ENCODE peak calls at places on chromosomes 11 and 22, in seven cellular contexts. One of them, this sample, is unnamed.
A peak's percentile ranks its signal among the peaks of the same experiment; 100 is the strongest.

GRCh38 chr11:75577198-75577597 is 15.1 kb downstream of the SERPINH1 start:
- DNase-seq in kidney: no peak
- DNase-seq in spleen: no peak
- DNase-seq in K562: peak; percentile 82
- DNase-seq in psoas muscle: peak; percentile 56
- DNase-seq in heart left ventricle: peak; percentile 57
- DNase-seq in tibial artery: no peak
- DNase-seq in this sample: peak; percentile 80

GRCh38 chr22:47275479-47276218 is 513.2 kb downstream of the TBC1D22A start:
- DNase-seq in kidney: no peak
- DNase-seq in spleen: no peak
- DNase-seq in K562: no peak
- DNase-seq in psoas muscle: no peak
- DNase-seq in heart left ventricle: peak; percentile 20
- DNase-seq in tibial artery: no peak
- DNase-seq in this sample: no peak

GRCh38 chr11:128687321-128687720 is 6.6 kb upstream of the FLI1 start:
- DNase-seq in kidney: peak; percentile 82
- DNase-seq in spleen: peak; percentile 86
- DNase-seq in K562: peak; percentile 24
- DNase-seq in psoas muscle: peak; percentile 42
- DNase-seq in heart left ventricle: peak; percentile 49
- DNase-seq in tibial artery: no peak
- DNase-seq in this sample: peak; percentile 51

GRCh38 chr11:109877043-109877442 is 216.1 kb upstream of the ZC3H12C start:
- DNase-seq in kidney: no peak
- DNase-seq in spleen: no peak
- DNase-seq in K562: no peak
- DNase-seq in psoas muscle: no peak
- DNase-seq in heart left ventricle: no peak
- DNase-seq in tibial artery: no peak
- DNase-seq in this sample: no peak

GRCh38 chr22:22902247-22902962 is 14.8 kb downstream of the IGLL5 start:
- DNase-seq in kidney: no peak
- DNase-seq in spleen: peak; percentile 61
- DNase-seq in K562: peak; percentile 65
- DNase-seq in psoas muscle: no peak
- DNase-seq in heart left ventricle: no peak
- DNase-seq in tibial artery: no peak
- DNase-seq in this sample: no peak

GRCh38 chr11:9772218-9772617 is 108.3 kb downstream of the SWAP70 start:
- DNase-seq in kidney: no peak
- DNase-seq in spleen: no peak
- DNase-seq in K562: no peak
- DNase-seq in psoas muscle: no peak
- DNase-seq in heart left ventricle: no peak
- DNase-seq in tibial artery: no peak
- DNase-seq in this sample: no peak

GRCh38 chr11:78708388-78708787 is 133.7 kb upstream of the NARS2 start:
- DNase-seq in kidney: no peak
- DNase-seq in spleen: no peak
- DNase-seq in K562: no peak
- DNase-seq in psoas muscle: no peak
- DNase-seq in heart left ventricle: no peak
- DNase-seq in tibial artery: no peak
- DNase-seq in this sample: no peak

GRCh38 chr22:23531966-23532735 is 47.9 kb downstream of the IGLL1 start:
- DNase-seq in kidney: peak; percentile 56
- DNase-seq in spleen: peak; percentile 53
- DNase-seq in K562: no peak
- DNase-seq in psoas muscle: no peak
- DNase-seq in heart left ventricle: peak; percentile 12
- DNase-seq in tibial artery: peak; percentile 47
- DNase-seq in this sample: no peak

GRCh38 chr22:49402169-49402568 is 425.5 kb downstream of the BRD1 start:
- DNase-seq in kidney: peak; percentile 36
- DNase-seq in spleen: peak; percentile 31
- DNase-seq in K562: no peak
- DNase-seq in psoas muscle: no peak
- DNase-seq in heart left ventricle: no peak
- DNase-seq in tibial artery: no peak
- DNase-seq in this sample: no peak

GRCh38 chr11:862028-862703 is 19.5 kb downstream of the TSPAN4 start:
- DNase-seq in kidney: no peak
- DNase-seq in spleen: no peak
- DNase-seq in K562: peak; percentile 88
- DNase-seq in psoas muscle: no peak
- DNase-seq in heart left ventricle: no peak
- DNase-seq in tibial artery: no peak
- DNase-seq in this sample: no peak

GRCh38 chr22:24772493-24773220 is 1.9 kb downstream of the PIWIL3 start:
- DNase-seq in kidney: no peak
- DNase-seq in spleen: no peak
- DNase-seq in K562: peak; percentile 35
- DNase-seq in psoas muscle: no peak
- DNase-seq in heart left ventricle: no peak
- DNase-seq in tibial artery: no peak
- DNase-seq in this sample: no peak

GRCh38 chr11:12222099-12222751 is 111.8 kb downstream of the MICAL2 start:
- DNase-seq in kidney: no peak
- DNase-seq in spleen: no peak
- DNase-seq in K562: peak; percentile 32
- DNase-seq in psoas muscle: peak; percentile 36
- DNase-seq in heart left ventricle: peak; percentile 74
- DNase-seq in tibial artery: no peak
- DNase-seq in this sample: peak; percentile 68

GRCh38 chr22:26398741-26399153 is 30.3 kb upstream of the ASPHD2 start:
- DNase-seq in kidney: peak; percentile 59
- DNase-seq in spleen: no peak
- DNase-seq in K562: peak; percentile 31
- DNase-seq in psoas muscle: peak; percentile 48
- DNase-seq in heart left ventricle: peak; percentile 48
- DNase-seq in tibial artery: peak; percentile 67
- DNase-seq in this sample: peak; percentile 60

GRCh38 chr11:79461144-79461543 is 20.3 kb upstream of the TENM4 start:
- DNase-seq in kidney: no peak
- DNase-seq in spleen: no peak
- DNase-seq in K562: no peak
- DNase-seq in psoas muscle: no peak
- DNase-seq in heart left ventricle: no peak
- DNase-seq in tibial artery: no peak
- DNase-seq in this sample: no peak

GRCh38 chr11:534197-534591 is 1.2 kb downstream of the HRAS start:
- DNase-seq in kidney: no peak
- DNase-seq in spleen: no peak
- DNase-seq in K562: no peak
- DNase-seq in psoas muscle: no peak
- DNase-seq in heart left ventricle: peak; percentile 33
- DNase-seq in tibial artery: peak; percentile 68
- DNase-seq in this sample: no peak

GRCh38 chr11:87859583-87859982 is 315.7 kb downstream of the RAB38 start:
- DNase-seq in kidney: no peak
- DNase-seq in spleen: no peak
- DNase-seq in K562: no peak
- DNase-seq in psoas muscle: no peak
- DNase-seq in heart left ventricle: no peak
- DNase-seq in tibial artery: no peak
- DNase-seq in this sample: no peak

GRCh38 chr11:119478711-119479285 is 55.8 kb upstream of the THY1 start:
- DNase-seq in kidney: no peak
- DNase-seq in spleen: no peak
- DNase-seq in K562: no peak
- DNase-seq in psoas muscle: no peak
- DNase-seq in heart left ventricle: no peak
- DNase-seq in tibial artery: peak; percentile 40
- DNase-seq in this sample: no peak

GRCh38 chr11:57491371-57492061 is 24.0 kb downstream of the SLC43A1 start:
- DNase-seq in kidney: no peak
- DNase-seq in spleen: peak; percentile 78
- DNase-seq in K562: peak; percentile 71
- DNase-seq in psoas muscle: peak; percentile 49
- DNase-seq in heart left ventricle: no peak
- DNase-seq in tibial artery: no peak
- DNase-seq in this sample: peak; percentile 58

GRCh38 chr11:117823294-117823940 is 1.1 kb downstream of the FXYD2 start:
- DNase-seq in kidney: peak; percentile 81
- DNase-seq in spleen: peak; percentile 79
- DNase-seq in K562: no peak
- DNase-seq in psoas muscle: no peak
- DNase-seq in heart left ventricle: peak; percentile 69
- DNase-seq in tibial artery: peak; percentile 66
- DNase-seq in this sample: peak; percentile 57

GRCh38 chr11:70202898-70203748 is at the start of gene FADD:
- DNase-seq in kidney: peak; percentile 95
- DNase-seq in spleen: peak; percentile 98
- DNase-seq in K562: peak; percentile 95
- DNase-seq in psoas muscle: peak; percentile 89
- DNase-seq in heart left ventricle: peak; percentile 93
- DNase-seq in tibial artery: peak; percentile 94
- DNase-seq in this sample: peak; percentile 95

GRCh38 chr11:130427581-130428211 is 713 bp downstream of the ADAMTS8 start:
- DNase-seq in kidney: no peak
- DNase-seq in spleen: no peak
- DNase-seq in K562: no peak
- DNase-seq in psoas muscle: no peak
- DNase-seq in heart left ventricle: no peak
- DNase-seq in tibial artery: no peak
- DNase-seq in this sample: no peak

GRCh38 chr11:88484873-88485621 is 147.5 kb upstream of the CTSC start:
- DNase-seq in kidney: peak; percentile 70
- DNase-seq in spleen: peak; percentile 74
- DNase-seq in K562: peak; percentile 67
- DNase-seq in psoas muscle: no peak
- DNase-seq in heart left ventricle: no peak
- DNase-seq in tibial artery: no peak
- DNase-seq in this sample: peak; percentile 46

GRCh38 chr11:76077575-76078150 is 128.6 kb downstream of the WNT11 start:
- DNase-seq in kidney: no peak
- DNase-seq in spleen: no peak
- DNase-seq in K562: no peak
- DNase-seq in psoas muscle: no peak
- DNase-seq in heart left ventricle: no peak
- DNase-seq in tibial artery: no peak
- DNase-seq in this sample: no peak

GRCh38 chr11:67353317-67354313 is at the start of gene POLD4:
- DNase-seq in kidney: peak; percentile 99
- DNase-seq in spleen: peak; percentile 99
- DNase-seq in K562: peak; percentile 99
- DNase-seq in psoas muscle: peak; percentile 99
- DNase-seq in heart left ventricle: peak; percentile 99
- DNase-seq in tibial artery: peak; percentile 100
- DNase-seq in this sample: peak; percentile 100

GRCh38 chr11:67356551-67356866 is 3.2 kb upstream of the POLD4 start:
- DNase-seq in kidney: no peak
- DNase-seq in spleen: no peak
- DNase-seq in K562: no peak
- DNase-seq in psoas muscle: no peak
- DNase-seq in heart left ventricle: no peak
- DNase-seq in tibial artery: no peak
- DNase-seq in this sample: peak; percentile 54

GRCh38 chr11:67355794-67356550 is 2.6 kb upstream of the POLD4 start:
- DNase-seq in kidney: no peak
- DNase-seq in spleen: no peak
- DNase-seq in K562: no peak
- DNase-seq in psoas muscle: no peak
- DNase-seq in heart left ventricle: no peak
- DNase-seq in tibial artery: no peak
- DNase-seq in this sample: peak; percentile 42

GRCh38 chr11:67354314-67355022 is 1.1 kb upstream of the POLD4 start:
- DNase-seq in kidney: peak; percentile 90
- DNase-seq in spleen: peak; percentile 77
- DNase-seq in K562: peak; percentile 89
- DNase-seq in psoas muscle: peak; percentile 78
- DNase-seq in heart left ventricle: peak; percentile 75
- DNase-seq in tibial artery: peak; percentile 96
- DNase-seq in this sample: peak; percentile 90

DNA sequence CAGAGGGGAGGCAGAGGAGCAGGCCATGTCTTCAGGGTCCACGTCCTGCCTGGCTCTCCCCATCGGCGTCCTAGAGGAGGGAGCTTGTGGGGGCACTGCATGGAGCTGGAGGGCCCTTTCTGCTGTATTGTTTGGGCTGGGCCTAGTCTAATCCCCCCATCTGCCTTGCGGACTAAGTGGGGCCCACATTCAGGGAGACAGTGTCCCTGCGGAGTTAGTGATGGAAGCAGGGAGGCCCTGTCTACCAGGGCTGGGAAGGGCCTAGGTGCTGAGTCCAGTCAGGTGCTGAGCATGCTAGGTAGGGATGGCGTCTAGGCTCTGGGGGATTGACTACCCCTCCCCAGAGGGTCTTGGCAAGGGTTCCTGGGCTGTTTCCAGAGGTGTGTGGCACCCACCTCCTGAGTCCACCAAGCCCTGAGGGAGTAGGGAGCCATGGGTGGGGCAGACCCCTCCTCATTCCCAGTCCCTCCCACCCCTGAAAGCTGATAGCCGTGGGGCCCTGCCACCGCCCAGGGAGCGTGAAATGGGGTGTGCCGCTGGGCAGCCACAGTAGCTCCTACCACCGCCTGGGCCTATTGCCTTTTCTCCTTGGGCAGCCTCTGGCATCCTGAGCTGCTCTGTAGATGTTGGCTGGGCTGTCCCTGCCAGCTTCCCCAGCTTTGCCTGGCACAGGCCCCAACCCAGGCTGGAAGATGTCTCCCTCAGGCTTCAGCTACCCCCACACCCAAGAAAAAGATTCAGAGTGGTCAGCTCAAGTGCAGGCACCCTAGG is 1.9 kb upstream of the POLD4 start:
- DNase-seq in kidney: no peak
- DNase-seq in spleen: peak; percentile 78
- DNase-seq in K562: no peak
- DNase-seq in psoas muscle: no peak
- DNase-seq in heart left ventricle: no peak
- DNase-seq in tibial artery: peak; percentile 78
- DNase-seq in this sample: peak; percentile 65
- H3K4me1 ChIP-seq in kidney: peaks cover 47% of the 10 kb centered on the region
- H3K4me1 ChIP-seq in spleen: peaks cover 80% of the 10 kb centered on the region
- H3K4me1 ChIP-seq in K562: peaks cover 51% of the 10 kb centered on the region
- H3K4me1 ChIP-seq in psoas muscle: peaks cover 56% of the 10 kb centered on the region
- H3K4me1 ChIP-seq in heart left ventricle: peaks cover 45% of the 10 kb centered on the region
- H3K4me1 ChIP-seq in tibial artery: peaks cover 8% of the 10 kb centered on the region
- H3K4me1 ChIP-seq in this sample: peaks cover 57% of the 10 kb centered on the region

GRCh38 chr11:64762916-64763803 is 3.4 kb upstream of the PYGM start:
- DNase-seq in kidney: peak; percentile 82
- DNase-seq in spleen: peak; percentile 76
- DNase-seq in K562: no peak
- DNase-seq in psoas muscle: peak; percentile 47
- DNase-seq in heart left ventricle: no peak
- DNase-seq in tibial artery: peak; percentile 63
- DNase-seq in this sample: no peak
- H3K4me3 ChIP-seq in kidney: no peak overlapping the region
- H3K4me3 ChIP-seq in spleen: peak overlapping the region; percentile 28
- H3K4me3 ChIP-seq in K562: no peak overlapping the region
- H3K4me3 ChIP-seq in psoas muscle: peak overlapping the region; percentile 28
- H3K4me3 ChIP-seq in heart left ventricle: no peak overlapping the region
- H3K4me3 ChIP-seq in tibial artery: no peak overlapping the region
- H3K4me3 ChIP-seq in this sample: no peak overlapping the region

GRCh38 chr11:72787262-72788104 is 6.4 kb downstream of the STARD10 start:
- DNase-seq in kidney: no peak
- DNase-seq in spleen: peak; percentile 81
- DNase-seq in K562: peak; percentile 84
- DNase-seq in psoas muscle: no peak
- DNase-seq in heart left ventricle: no peak
- DNase-seq in tibial artery: no peak
- DNase-seq in this sample: peak; percentile 83
- TF ChIP-seq CTCF in kidney: no peak
- TF ChIP-seq CTCF in spleen: peak; percentile 32
- TF ChIP-seq CTCF in K562: peak; percentile 82
- TF ChIP-seq CTCF in psoas muscle: no peak
- TF ChIP-seq CTCF in heart left ventricle: no peak
- TF ChIP-seq CTCF in tibial artery: no peak
- TF ChIP-seq CTCF in this sample: no peak

GRCh38 chr11:59771605-59772004 is 16.4 kb downstream of the STX3 start:
- DNase-seq in kidney: no peak
- DNase-seq in spleen: no peak
- DNase-seq in K562: no peak
- DNase-seq in psoas muscle: no peak
- DNase-seq in heart left ventricle: no peak
- DNase-seq in tibial artery: no peak
- DNase-seq in this sample: no peak
- H3K4me1 ChIP-seq in kidney: peaks cover 22% of the 10 kb centered on the region
- H3K4me1 ChIP-seq in spleen: peaks cover 19% of the 10 kb centered on the region
- H3K4me1 ChIP-seq in K562: peaks cover 39% of the 10 kb centered on the region
- H3K4me1 ChIP-seq in psoas muscle: peaks cover 7% of the 10 kb centered on the region
- H3K4me1 ChIP-seq in heart left ventricle: peaks cover 11% of the 10 kb centered on the region
- H3K4me1 ChIP-seq in tibial artery: no peaks in the 10 kb centered on the region
- H3K4me1 ChIP-seq in this sample: peaks cover 10% of the 10 kb centered on the region

This sample was measured in mucosa of descending colon.